ENCODE peak calls at places on chromosome 11, in four cellular contexts. One of them, this sample, is unnamed.

GRCh38 chr11:2196970-2197770 is 25.6 kb upstream of the TH start:
- DNase-seq in SK-N-SH: peak
- DNase-seq in HepG2: peak
- DNase-seq in K562: peak
- DNase-seq in this sample: peak

GRCh38 chr11:199004-199581 is 6.2 kb downstream of the SCGB1C1 start:
- DNase-seq in HepG2: no peak
- DNase-seq in K562: no peak
- DNase-seq in SK-N-SH: no peak
- DNase-seq in this sample: no peak

GRCh38 chr11:69391192-69392103 is 90.0 kb upstream of the LINC01488 start:
- DNase-seq in K562: no peak
- DNase-seq in SK-N-SH: no peak
- DNase-seq in HepG2: no peak
- DNase-seq in this sample: no peak

GRCh38 chr11:11965656-11966353 is 42.6 kb downstream of the DKK3 start:
- DNase-seq in K562: no peak
- DNase-seq in SK-N-SH: no peak
- DNase-seq in HepG2: no peak
- DNase-seq in this sample: no peak

GRCh38 chr11:112267188-112267591 is 6.5 kb upstream of the PLET1 start:
- DNase-seq in K562: no peak
- DNase-seq in SK-N-SH: no peak
- DNase-seq in HepG2: peak
- DNase-seq in this sample: no peak

GRCh38 chr11:10414659-10415058 is 40.4 kb upstream of the AMPD3 start:
- DNase-seq in SK-N-SH: no peak
- DNase-seq in HepG2: no peak
- DNase-seq in K562: no peak
- DNase-seq in this sample: no peak

GRCh38 chr11:32374261-32374711 is 61.1 kb downstream of the WT1 start:
- DNase-seq in SK-N-SH: peak
- DNase-seq in HepG2: peak
- DNase-seq in K562: peak
- DNase-seq in this sample: peak

GRCh38 chr11:120798854-120799253 is 225.0 kb upstream of the TBCEL start:
- DNase-seq in SK-N-SH: no peak
- DNase-seq in K562: no peak
- DNase-seq in HepG2: no peak
- DNase-seq in this sample: no peak

GRCh38 chr11:97336064-97336463 is 946.3 kb downstream of the JRKL start:
- DNase-seq in SK-N-SH: no peak
- DNase-seq in HepG2: no peak
- DNase-seq in K562: no peak
- DNase-seq in this sample: no peak

GRCh38 chr11:33507967-33508366 is 192.7 kb downstream of the C11orf91 start:
- DNase-seq in SK-N-SH: no peak
- DNase-seq in HepG2: peak
- DNase-seq in K562: no peak
- DNase-seq in this sample: peak

GRCh38 chr11:127454856-127455255 is 454.3 kb upstream of the KIRREL3 start:
- DNase-seq in K562: no peak
- DNase-seq in HepG2: no peak
- DNase-seq in SK-N-SH: no peak
- DNase-seq in this sample: no peak

GRCh38 chr11:57391111-57391510 is 661 bp upstream of the PRG2 start:
- DNase-seq in K562: no peak
- DNase-seq in SK-N-SH: no peak
- DNase-seq in HepG2: no peak
- DNase-seq in this sample: no peak

GRCh38 chr11:28529046-28529445 is 420.9 kb downstream of the METTL15 start:
- DNase-seq in SK-N-SH: no peak
- DNase-seq in K562: no peak
- DNase-seq in HepG2: no peak
- DNase-seq in this sample: no peak

GRCh38 chr11:120336641-120337132 is 474 bp downstream of the ARHGEF12 start:
- DNase-seq in SK-N-SH: no peak
- DNase-seq in HepG2: no peak
- DNase-seq in K562: peak
- DNase-seq in this sample: peak

GRCh38 chr11:126469308-126469707 is 113.8 kb downstream of the ST3GAL4 start:
- DNase-seq in HepG2: no peak
- DNase-seq in K562: no peak
- DNase-seq in SK-N-SH: no peak
- DNase-seq in this sample: no peak

GRCh38 chr11:35682230-35683195 is 19.9 kb downstream of the TRIM44 start:
- DNase-seq in K562: no peak
- DNase-seq in HepG2: no peak
- DNase-seq in SK-N-SH: peak
- DNase-seq in this sample: no peak

GRCh38 chr11:123261345-123262106 is 66.5 kb upstream of the CLMP start:
- DNase-seq in HepG2: peak
- DNase-seq in K562: peak
- DNase-seq in SK-N-SH: peak
- DNase-seq in this sample: peak

GRCh38 chr11:76149713-76150112 is 56.6 kb downstream of the WNT11 start:
- DNase-seq in HepG2: no peak
- DNase-seq in SK-N-SH: no peak
- DNase-seq in K562: no peak
- DNase-seq in this sample: no peak

GRCh38 chr11:76148207-76148606 is 58.1 kb downstream of the WNT11 start:
- DNase-seq in HepG2: no peak
- DNase-seq in SK-N-SH: no peak
- DNase-seq in K562: no peak
- DNase-seq in this sample: no peak

GRCh38 chr11:76148941-76149613 is 57.2 kb downstream of the WNT11 start:
- DNase-seq in HepG2: peak
- DNase-seq in K562: no peak
- DNase-seq in SK-N-SH: no peak
- DNase-seq in this sample: no peak

GRCh38 chr11:76151561-76152085 is 54.7 kb downstream of the WNT11 start:
- DNase-seq in HepG2: no peak
- DNase-seq in SK-N-SH: no peak
- DNase-seq in K562: no peak
- DNase-seq in this sample: no peak

DNA sequence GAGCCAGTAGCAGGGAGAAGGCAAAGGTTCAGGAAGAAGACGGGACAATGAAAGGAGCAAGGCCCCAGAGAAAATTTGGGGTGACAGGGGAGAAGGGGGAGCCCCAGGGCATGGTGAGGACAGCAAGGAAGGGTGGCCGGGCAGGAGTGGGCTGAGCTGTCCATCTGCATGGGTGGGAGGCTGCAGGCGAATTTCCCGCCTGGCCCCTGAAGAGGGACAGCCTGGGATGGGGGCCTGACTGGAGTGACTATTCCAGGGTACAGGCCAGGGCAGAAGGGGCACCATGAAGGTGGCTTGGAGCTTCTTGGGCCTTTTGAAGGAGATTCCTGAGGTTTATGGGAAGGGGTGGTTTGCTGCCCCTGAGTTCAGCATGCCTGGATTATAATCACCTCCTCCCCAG is 56.2 kb downstream of the WNT11 start:
- DNase-seq in SK-N-SH: no peak
- DNase-seq in HepG2: no peak
- DNase-seq in K562: no peak
- DNase-seq in this sample: no peak
- TF ChIP-seq FOXJ3 in SK-N-SH: no peak
- TF ChIP-seq FOXJ3 in HepG2: no peak
- TF ChIP-seq FOXJ3 in K562: no peak
- TF ChIP-seq FOXJ3 in this sample: no peak

GRCh38 chr11:65352783-65353182 is 1.8 kb upstream of the TIGD3 start:
- DNase-seq in HepG2: no peak
- DNase-seq in SK-N-SH: no peak
- DNase-seq in K562: no peak
- DNase-seq in this sample: no peak
- TF ChIP-seq CTCF in HepG2: no peak
- TF ChIP-seq CTCF in SK-N-SH: peak
- TF ChIP-seq CTCF in K562: peak
- TF ChIP-seq CTCF in this sample: no peak

GRCh38 chr11:132337819-132338416 is 967.5 kb downstream of the NTM start:
- DNase-seq in SK-N-SH: no peak
- DNase-seq in HepG2: no peak
- DNase-seq in K562: no peak
- DNase-seq in this sample: no peak

GRCh38 chr11:132335311-132335710 is 964.9 kb downstream of the NTM start:
- DNase-seq in SK-N-SH: no peak
- DNase-seq in K562: no peak
- DNase-seq in HepG2: no peak
- DNase-seq in this sample: no peak

GRCh38 chr11:132334769-132335280 is 964.4 kb downstream of the NTM start:
- DNase-seq in HepG2: no peak
- DNase-seq in K562: no peak
- DNase-seq in SK-N-SH: no peak
- DNase-seq in this sample: no peak

GRCh38 chr11:132336781-132337535 is 966.5 kb downstream of the NTM start:
- DNase-seq in SK-N-SH: no peak
- DNase-seq in HepG2: no peak
- DNase-seq in K562: no peak
- DNase-seq in this sample: no peak

DNA sequence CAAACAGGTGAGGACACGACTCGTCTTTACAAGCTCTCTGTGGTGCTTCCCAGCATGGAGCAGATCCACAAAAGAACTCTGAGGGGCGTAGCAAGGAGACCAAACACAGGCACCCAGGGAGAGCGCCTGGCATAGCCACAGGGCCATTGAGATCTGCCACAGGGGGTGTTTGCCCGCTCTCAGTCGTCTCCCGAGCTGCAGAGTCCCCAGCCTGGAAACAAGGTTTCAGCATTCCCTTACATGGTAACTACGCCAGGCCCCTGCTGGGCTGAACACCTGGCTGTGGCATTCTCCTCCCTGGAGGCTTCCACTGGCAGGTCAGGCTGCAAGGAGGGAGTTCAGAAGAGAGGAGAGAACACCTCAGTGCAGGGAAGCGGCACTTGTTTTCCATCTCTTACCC is 962.1 kb downstream of the NTM start:
- DNase-seq in HepG2: no peak
- DNase-seq in SK-N-SH: no peak
- DNase-seq in K562: no peak
- DNase-seq in this sample: peak
- TF ChIP-seq FOXJ3 in HepG2: no peak
- TF ChIP-seq FOXJ3 in SK-N-SH: no peak
- TF ChIP-seq FOXJ3 in K562: no peak
- TF ChIP-seq FOXJ3 in this sample: no peak

GRCh38 chr11:65060913-65061408 is 2.6 kb upstream of the NAALADL1 start:
- DNase-seq in HepG2: peak
- DNase-seq in K562: no peak
- DNase-seq in SK-N-SH: no peak
- DNase-seq in this sample: peak
- TF ChIP-seq CTCF in HepG2: peak
- TF ChIP-seq CTCF in K562: peak
- TF ChIP-seq CTCF in SK-N-SH: no peak
- TF ChIP-seq CTCF in this sample: no peak

GRCh38 chr11:55714982-55715888 is 53.2 kb downstream of the OR4C6 start:
- DNase-seq in K562: peak
- DNase-seq in HepG2: peak
- DNase-seq in SK-N-SH: peak
- DNase-seq in this sample: peak
- TF ChIP-seq FOXJ3 in K562: no peak
- TF ChIP-seq FOXJ3 in HepG2: no peak
- TF ChIP-seq FOXJ3 in SK-N-SH: no peak
- TF ChIP-seq FOXJ3 in this sample: no peak

DNA sequence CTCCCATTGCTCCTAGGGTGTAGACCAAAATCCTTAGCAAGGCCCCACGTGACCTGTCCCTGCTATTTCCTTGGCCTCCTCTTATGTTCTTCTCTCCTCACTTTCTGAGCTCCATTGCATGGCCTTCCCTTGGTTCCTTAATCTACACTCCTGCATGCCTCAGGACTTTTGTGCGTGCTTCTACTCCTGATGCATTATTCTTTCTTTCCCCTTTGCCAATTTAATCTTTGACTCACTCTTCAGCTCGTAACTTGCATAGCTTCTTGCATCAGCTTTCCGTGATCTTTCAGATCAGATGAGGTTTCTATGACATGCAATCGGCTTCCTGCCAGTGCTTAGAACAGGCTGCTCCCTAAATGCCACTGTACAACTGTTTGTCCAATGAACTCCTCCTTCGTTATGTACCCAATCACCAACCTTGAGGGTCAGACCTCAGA is 261.6 kb upstream of the CADM1 start:
- DNase-seq in SK-N-SH: no peak
- DNase-seq in K562: no peak
- DNase-seq in HepG2: no peak
- DNase-seq in this sample: no peak
- TF ChIP-seq CTCF in SK-N-SH: no peak
- TF ChIP-seq CTCF in K562: no peak
- TF ChIP-seq CTCF in HepG2: no peak
- TF ChIP-seq CTCF in this sample: no peak